ENCODE peak calls at places on chromosomes 13 and 19, in nine cellular contexts. Q is M059J; R is activated T-cell treated with anti-CD3 and anti-CD28 coated beads, Interleukin-2, amount 50 U/mL, for 48 hours; J is SW 1271; B is fibroblast of the conjunctiva; L is heart right ventricle; A is Caco-2; P is GF-D8; S is ELR. U is an unnamed sample.

GRCh38 chr13:23844132-23844531 is 45.1 kb downstream of the MIPEP start:
- DNase-seq in S (no peak), A (no peak), Q (no peak), L (no peak), R (no peak), J (no peak), P (no peak), B (no peak), U (no peak)

GRCh38 chr19:37941820-37942515 is 35.0 kb downstream of the SIPA1L3 start:
- DNase-seq in Q (no peak), J (no peak), P (no peak), S (no peak), L (no peak), R (no peak), A (peak; percentile 91), B (no peak), U (no peak)

GRCh38 chr13:105543742-105544141 is 991.7 kb downstream of the EFNB2 start:
- DNase-seq in R (no peak), B (no peak), A (no peak), S (peak; percentile 1), L (no peak), Q (peak; percentile 4), P (no peak), J (no peak), U (no peak)

GRCh38 chr13:44068737-44069136 is 189.0 kb downstream of the LACC1 start:
- DNase-seq in J (peak; percentile 66), Q (peak; percentile 91), B (peak; percentile 36), A (no peak), R (no peak), L (no peak), S (peak; percentile 89), P (no peak), U (peak; percentile 16)

GRCh38 chr13:51266642-51267041 is 44.4 kb downstream of the FAM124A start:
- DNase-seq in S (no peak), P (no peak), J (no peak), B (no peak), Q (no peak), R (no peak), L (no peak), A (no peak), U (no peak)

GRCh38 chr13:51967482-51968446 is 43.5 kb downstream of the ATP7B start:
- DNase-seq in A (no peak), L (no peak), P (no peak), R (no peak), J (no peak), Q (no peak), S (no peak), B (no peak), U (no peak)

GRCh38 chr19:45895519-45895972 is 6.9 kb downstream of the MYPOP start:
- DNase-seq in P (no peak), R (no peak), A (peak; percentile 45), S (no peak), Q (no peak), J (no peak), B (no peak), L (no peak), U (no peak)

GRCh38 chr13:105972811-105973590 is 562.5 kb downstream of the EFNB2 start:
- DNase-seq in A (no peak), P (no peak), L (no peak), J (no peak), Q (peak; percentile 35), S (no peak), R (no peak), B (no peak), U (no peak)

GRCh38 chr13:25286969-25287961 is at the start of gene MTMR6:
- DNase-seq in P (peak; percentile 95), Q (peak; percentile 77), B (peak; percentile 77), S (peak; percentile 84), R (peak; percentile 96), L (peak; percentile 93), J (peak; percentile 70), A (peak; percentile 96), U (peak; percentile 45)

GRCh38 chr13:80649274-80649673 is 308.3 kb upstream of the SPRY2 start:
- DNase-seq in B (no peak), Q (no peak), S (peak; percentile 14), P (no peak), L (no peak), R (no peak), A (no peak), J (no peak), U (no peak)

GRCh38 chr19:34712606-34713261 is 21.3 kb upstream of the ZNF181 start:
- DNase-seq in R (peak; percentile 35), Q (peak; percentile 73), S (peak; percentile 76), L (peak; percentile 76), J (peak; percentile 54), A (peak; percentile 77), P (peak; percentile 5), B (peak; percentile 67), U (peak; percentile 48)

GRCh38 chr19:30395283-30395682 is 23.1 kb downstream of the ZNF536 start:
- DNase-seq in J (no peak), P (no peak), Q (no peak), A (no peak), S (no peak), L (no peak), R (no peak), B (no peak), U (no peak)

GRCh38 chr19:3403489-3404323 is 37.3 kb downstream of the NFIC start:
- DNase-seq in L (peak; percentile 95), R (no peak), J (no peak), A (no peak), B (peak; percentile 90), P (no peak), S (peak; percentile 53), Q (peak; percentile 91), U (peak; percentile 23)

GRCh38 chr13:23551213-23552008 is 18.8 kb upstream of the TNFRSF19 start:
- DNase-seq in P (no peak), J (no peak), R (no peak), L (no peak), Q (no peak), B (no peak), S (no peak), A (no peak), U (no peak)

GRCh38 chr13:27806744-27807387 is 14.6 kb downstream of the GSX1 start:
- DNase-seq in J (no peak), B (no peak), P (no peak), A (no peak), S (no peak), Q (no peak), R (no peak), L (no peak), U (no peak)

GRCh38 chr13:99647593-99647980 is 146.3 kb downstream of the TM9SF2 start:
- DNase-seq in B (no peak), S (no peak), Q (no peak), R (no peak), L (no peak), J (no peak), A (no peak), P (no peak), U (no peak)

GRCh38 chr13:32056316-32056715 is 24.7 kb downstream of the FRY start:
- DNase-seq in S (no peak), A (no peak), Q (no peak), P (no peak), B (no peak), R (no peak), J (no peak), L (no peak), U (no peak)